ENCODE peak calls at places on chromosomes 6 and 20, in nine cellular contexts. V is C1 segment of cervical spinal cord; C is progenitor cell of endocrine pancreas; B is naive thymus-derived CD8-positive, alpha-beta T cell; D is mammary epithelial cell; I is EL; O is stimulated activated CD8-positive, alpha-beta memory T cell treated with anti-CD3 and anti-CD28 coated beads, Interleukin-12 subunit alpha, Interleukin-12 subunit beta, amount 100 ng/mL, for 1 hour; H is IMR-90; Z is ELR. A is an unnamed sample.

GRCh38 chr6:33014841-33015634 is 5.6 kb upstream of the HLA-DOA start:
- DNase-seq in O (peak), B (peak), I (peak), H (peak), V (no peak), C (peak), Z (peak), D (peak), A (peak)

GRCh38 chr6:51300510-51300909 is 481.8 kb downstream of the TFAP2B start:
- DNase-seq in V (no peak), D (no peak), O (no peak), I (no peak), H (no peak), Z (no peak), C (no peak), B (no peak), A (no peak)

GRCh38 chr20:60999256-60999655 is 252.8 kb upstream of the CDH4 start:
- DNase-seq in C (no peak), I (no peak), B (no peak), D (no peak), Z (no peak), H (no peak), V (no peak), O (no peak), A (no peak)

GRCh38 chr6:28280595-28281287 is 631 bp upstream of the PGBD1 start:
- DNase-seq in H (no peak), C (no peak), Z (no peak), B (no peak), I (no peak), D (no peak), V (no peak), O (no peak), A (no peak)

GRCh38 chr20:1442304-1442703 is 24.3 kb downstream of the NSFL1C start:
- DNase-seq in D (no peak), V (no peak), B (no peak), O (no peak), H (no peak), I (no peak), C (no peak), Z (no peak), A (no peak)

GRCh38 chr6:17211101-17211500 is 70.1 kb upstream of the RBM24 start:
- DNase-seq in H (no peak), I (no peak), V (no peak), Z (no peak), C (no peak), O (no peak), D (no peak), B (no peak), A (no peak)

GRCh38 chr20:16607364-16608264 is 34.4 kb upstream of the KIF16B start:
- DNase-seq in O (no peak), V (no peak), B (no peak), H (no peak), D (no peak), Z (no peak), I (no peak), C (no peak), A (no peak)

GRCh38 chr20:19943021-19943659 is 74.0 kb upstream of the NAA20 start:
- DNase-seq in B (no peak), I (no peak), Z (no peak), O (no peak), V (peak), H (no peak), D (peak), C (no peak), A (no peak)

GRCh38 chr6:14824060-14824834 is 421.6 kb upstream of the JARID2 start:
- DNase-seq in H (no peak), I (no peak), B (no peak), C (no peak), V (no peak), D (no peak), O (no peak), Z (no peak), A (no peak)

GRCh38 chr20:4867036-4867435 is 134.3 kb downstream of the SLC23A2 start:
- DNase-seq in Z (no peak), H (no peak), C (no peak), I (no peak), O (no peak), D (no peak), B (no peak), V (no peak), A (no peak)

GRCh38 chr20:19710336-19710721 is 47.7 kb upstream of the RIN2 start:
- DNase-seq in O (no peak), H (no peak), Z (no peak), C (no peak), V (no peak), B (no peak), I (no peak), D (no peak), A (peak)

GRCh38 chr6:139942333-139942732 is 567.9 kb upstream of the CITED2 start:
- DNase-seq in C (no peak), B (no peak), Z (no peak), O (no peak), I (no peak), D (no peak), V (no peak), H (no peak), A (no peak)

GRCh38 chr6:118735320-118735719 is 83.9 kb upstream of the CEP85L start:
- DNase-seq in B (peak), C (no peak), O (no peak), I (peak), D (no peak), Z (peak), H (no peak), V (no peak), A (peak)

GRCh38 chr6:104625536-104625935 is 234.2 kb downstream of the HACE1 start:
- DNase-seq in C (no peak), B (no peak), V (no peak), Z (peak), I (peak), D (peak), H (peak), O (no peak), A (peak)

GRCh38 chr6:134533991-134534390 is 216.1 kb upstream of the SGK1 start:
- DNase-seq in B (no peak), Z (no peak), D (no peak), C (no peak), H (no peak), I (no peak), O (no peak), V (no peak), A (no peak)

GRCh38 chr6:131762984-131763383 is 44.8 kb upstream of the ENPP1 start:
- DNase-seq in D (no peak), I (peak), C (no peak), O (no peak), B (no peak), V (no peak), H (peak), Z (peak), A (peak)

GRCh38 chr20:5090191-5090590 is 29.6 kb downstream of the PCNA start:
- DNase-seq in B (no peak), H (no peak), D (no peak), O (no peak), V (no peak), C (no peak), Z (no peak), I (no peak), A (no peak)

GRCh38 chr6:39062014-39062740 is 13.6 kb downstream of the GLP1R start:
- DNase-seq in C (no peak), B (no peak), V (no peak), Z (no peak), D (no peak), I (no peak), H (no peak), O (no peak), A (no peak)

GRCh38 chr6:50143011-50143719 is 93.4 kb upstream of the DEFB112 start:
- DNase-seq in B (no peak), C (no peak), I (peak), O (no peak), D (no peak), H (peak), V (no peak), Z (peak), A (peak)

GRCh38 chr6:109702797-109703196 is 11.7 kb downstream of the FIG4 start:
- DNase-seq in Z (no peak), O (no peak), C (no peak), I (no peak), V (no peak), B (no peak), H (no peak), D (no peak), A (no peak)

GRCh38 chr6:6623553-6623952 is 35.0 kb downstream of the LY86 start:
- DNase-seq in V (no peak), Z (no peak), B (no peak), I (no peak), O (no peak), D (no peak), H (no peak), C (no peak), A (no peak)

GRCh38 chr6:159376443-159377182 is 207.4 kb downstream of the FNDC1 start:
- DNase-seq in O (no peak), V (no peak), Z (no peak), B (no peak), C (no peak), I (no peak), H (no peak), D (no peak), A (no peak)

GRCh38 chr6:136657629-136658028 is 107.4 kb upstream of the MAP7 start:
- DNase-seq in B (no peak), D (no peak), H (peak), V (no peak), C (no peak), O (no peak), I (peak), Z (peak), A (peak)

GRCh38 chr6:69179681-69180080 is 544.6 kb downstream of the ADGRB3 start:
- DNase-seq in V (no peak), Z (peak), O (no peak), I (peak), D (peak), C (no peak), H (no peak), B (no peak), A (peak)

GRCh38 chr6:43113431-43114260 is 37.5 kb downstream of the PTK7 start:
- DNase-seq in O (no peak), V (no peak), D (no peak), I (no peak), Z (no peak), B (no peak), H (no peak), C (no peak), A (peak)

GRCh38 chr6:7238900-7239589 is 74.0 kb downstream of the SSR1 start:
- DNase-seq in D (peak), Z (peak), B (peak), V (peak), H (peak), O (peak), C (peak), I (peak), A (peak)

GRCh38 chr6:20455175-20456075 is 53.7 kb downstream of the E2F3 start:
- DNase-seq in H (peak), O (no peak), B (no peak), V (no peak), Z (peak), C (no peak), I (peak), D (peak), A (peak)